ENCODE peak calls at places on chromosomes 11 and 22, in ten cellular contexts. One of them, this sample, is unnamed.

GRCh38 chr11:122293298-122294023 is 177.4 kb upstream of the BLID start:
- DNase-seq in kidney glomerular epithelial cell: peak
- DNase-seq in activated CD4-positive, alpha-beta T cell treated with anti-CD3 and anti-CD28 coated beads for 24 hours: no peak
- DNase-seq in NCI-H2029: no peak
- DNase-seq in GF-D8: peak
- DNase-seq in activated naive CD4-positive, alpha-beta T cell: no peak
- DNase-seq in cardiac fibroblast: peak
- DNase-seq in heart left ventricle: no peak
- DNase-seq in iris pigment epithelial cell: peak
- DNase-seq in H54: no peak
- DNase-seq in this sample: no peak

GRCh38 chr22:25409240-25409639 is 155.2 kb upstream of the GRK3 start:
- DNase-seq in activated naive CD4-positive, alpha-beta T cell: no peak
- DNase-seq in activated CD4-positive, alpha-beta T cell treated with anti-CD3 and anti-CD28 coated beads for 24 hours: no peak
- DNase-seq in heart left ventricle: peak
- DNase-seq in GF-D8: no peak
- DNase-seq in H54: no peak
- DNase-seq in NCI-H2029: no peak
- DNase-seq in iris pigment epithelial cell: no peak
- DNase-seq in kidney glomerular epithelial cell: no peak
- DNase-seq in cardiac fibroblast: no peak
- DNase-seq in this sample: no peak

GRCh38 chr11:65298655-65299179 is 15.9 kb upstream of the CDC42EP2 start:
- DNase-seq in activated naive CD4-positive, alpha-beta T cell: no peak
- DNase-seq in kidney glomerular epithelial cell: no peak
- DNase-seq in cardiac fibroblast: peak
- DNase-seq in H54: no peak
- DNase-seq in heart left ventricle: peak
- DNase-seq in GF-D8: no peak
- DNase-seq in NCI-H2029: no peak
- DNase-seq in activated CD4-positive, alpha-beta T cell treated with anti-CD3 and anti-CD28 coated beads for 24 hours: no peak
- DNase-seq in iris pigment epithelial cell: no peak
- DNase-seq in this sample: no peak

GRCh38 chr11:78290293-78291176 is 101.8 kb downstream of the USP35 start:
- DNase-seq in NCI-H2029: no peak
- DNase-seq in heart left ventricle: no peak
- DNase-seq in GF-D8: peak
- DNase-seq in activated naive CD4-positive, alpha-beta T cell: no peak
- DNase-seq in kidney glomerular epithelial cell: no peak
- DNase-seq in cardiac fibroblast: peak
- DNase-seq in H54: no peak
- DNase-seq in iris pigment epithelial cell: peak
- DNase-seq in activated CD4-positive, alpha-beta T cell treated with anti-CD3 and anti-CD28 coated beads for 24 hours: no peak
- DNase-seq in this sample: no peak

GRCh38 chr22:43823353-43823908 is 11.3 kb upstream of the EFCAB6 start:
- DNase-seq in heart left ventricle: no peak
- DNase-seq in cardiac fibroblast: no peak
- DNase-seq in activated naive CD4-positive, alpha-beta T cell: no peak
- DNase-seq in iris pigment epithelial cell: no peak
- DNase-seq in GF-D8: no peak
- DNase-seq in H54: no peak
- DNase-seq in activated CD4-positive, alpha-beta T cell treated with anti-CD3 and anti-CD28 coated beads for 24 hours: no peak
- DNase-seq in kidney glomerular epithelial cell: peak
- DNase-seq in NCI-H2029: peak
- DNase-seq in this sample: no peak

GRCh38 chr22:47047321-47048122 is 285.1 kb downstream of the TBC1D22A start:
- DNase-seq in activated CD4-positive, alpha-beta T cell treated with anti-CD3 and anti-CD28 coated beads for 24 hours: no peak
- DNase-seq in heart left ventricle: peak
- DNase-seq in NCI-H2029: no peak
- DNase-seq in iris pigment epithelial cell: no peak
- DNase-seq in activated naive CD4-positive, alpha-beta T cell: no peak
- DNase-seq in GF-D8: no peak
- DNase-seq in cardiac fibroblast: no peak
- DNase-seq in H54: no peak
- DNase-seq in kidney glomerular epithelial cell: no peak
- DNase-seq in this sample: no peak

GRCh38 chr11:111983187-111983986 is 41.8 kb upstream of the DLAT start:
- DNase-seq in GF-D8: no peak
- DNase-seq in NCI-H2029: peak
- DNase-seq in activated CD4-positive, alpha-beta T cell treated with anti-CD3 and anti-CD28 coated beads for 24 hours: no peak
- DNase-seq in H54: no peak
- DNase-seq in kidney glomerular epithelial cell: peak
- DNase-seq in heart left ventricle: no peak
- DNase-seq in iris pigment epithelial cell: no peak
- DNase-seq in activated naive CD4-positive, alpha-beta T cell: no peak
- DNase-seq in cardiac fibroblast: peak
- DNase-seq in this sample: no peak

GRCh38 chr11:27242591-27242990 is 120.4 kb downstream of the CCDC34 start:
- DNase-seq in GF-D8: no peak
- DNase-seq in iris pigment epithelial cell: peak
- DNase-seq in H54: no peak
- DNase-seq in heart left ventricle: no peak
- DNase-seq in NCI-H2029: no peak
- DNase-seq in kidney glomerular epithelial cell: peak
- DNase-seq in cardiac fibroblast: peak
- DNase-seq in activated CD4-positive, alpha-beta T cell treated with anti-CD3 and anti-CD28 coated beads for 24 hours: no peak
- DNase-seq in activated naive CD4-positive, alpha-beta T cell: no peak
- DNase-seq in this sample: no peak

GRCh38 chr11:65650547-65651338 is 12.0 kb downstream of the RELA start:
- DNase-seq in iris pigment epithelial cell: no peak
- DNase-seq in activated CD4-positive, alpha-beta T cell treated with anti-CD3 and anti-CD28 coated beads for 24 hours: no peak
- DNase-seq in kidney glomerular epithelial cell: no peak
- DNase-seq in H54: no peak
- DNase-seq in cardiac fibroblast: no peak
- DNase-seq in activated naive CD4-positive, alpha-beta T cell: no peak
- DNase-seq in GF-D8: no peak
- DNase-seq in heart left ventricle: peak
- DNase-seq in NCI-H2029: no peak
- DNase-seq in this sample: no peak

GRCh38 chr11:132134322-132134721 is 763.9 kb downstream of the NTM start:
- DNase-seq in heart left ventricle: no peak
- DNase-seq in NCI-H2029: no peak
- DNase-seq in activated CD4-positive, alpha-beta T cell treated with anti-CD3 and anti-CD28 coated beads for 24 hours: no peak
- DNase-seq in H54: no peak
- DNase-seq in GF-D8: no peak
- DNase-seq in iris pigment epithelial cell: no peak
- DNase-seq in kidney glomerular epithelial cell: no peak
- DNase-seq in activated naive CD4-positive, alpha-beta T cell: no peak
- DNase-seq in cardiac fibroblast: no peak
- DNase-seq in this sample: no peak

GRCh38 chr11:92492372-92492771 is 267.8 kb downstream of the FAT3 start:
- DNase-seq in activated naive CD4-positive, alpha-beta T cell: no peak
- DNase-seq in activated CD4-positive, alpha-beta T cell treated with anti-CD3 and anti-CD28 coated beads for 24 hours: no peak
- DNase-seq in cardiac fibroblast: no peak
- DNase-seq in kidney glomerular epithelial cell: no peak
- DNase-seq in H54: no peak
- DNase-seq in heart left ventricle: no peak
- DNase-seq in iris pigment epithelial cell: no peak
- DNase-seq in NCI-H2029: no peak
- DNase-seq in GF-D8: no peak
- DNase-seq in this sample: no peak

GRCh38 chr11:116376547-116376946 is 396.2 kb downstream of the BUD13 start:
- DNase-seq in NCI-H2029: peak
- DNase-seq in heart left ventricle: no peak
- DNase-seq in cardiac fibroblast: no peak
- DNase-seq in GF-D8: no peak
- DNase-seq in activated CD4-positive, alpha-beta T cell treated with anti-CD3 and anti-CD28 coated beads for 24 hours: no peak
- DNase-seq in kidney glomerular epithelial cell: no peak
- DNase-seq in activated naive CD4-positive, alpha-beta T cell: no peak
- DNase-seq in iris pigment epithelial cell: no peak
- DNase-seq in H54: no peak
- DNase-seq in this sample: peak

GRCh38 chr11:76609736-76610370 is 60.7 kb downstream of the LRRC32 start:
- DNase-seq in activated CD4-positive, alpha-beta T cell treated with anti-CD3 and anti-CD28 coated beads for 24 hours: no peak
- DNase-seq in H54: no peak
- DNase-seq in NCI-H2029: no peak
- DNase-seq in GF-D8: no peak
- DNase-seq in activated naive CD4-positive, alpha-beta T cell: no peak
- DNase-seq in heart left ventricle: no peak
- DNase-seq in cardiac fibroblast: peak
- DNase-seq in kidney glomerular epithelial cell: no peak
- DNase-seq in iris pigment epithelial cell: no peak
- DNase-seq in this sample: no peak

GRCh38 chr11:111063711-111064110 is 181.8 kb upstream of the POU2AF2 start:
- DNase-seq in activated naive CD4-positive, alpha-beta T cell: no peak
- DNase-seq in cardiac fibroblast: peak
- DNase-seq in NCI-H2029: no peak
- DNase-seq in activated CD4-positive, alpha-beta T cell treated with anti-CD3 and anti-CD28 coated beads for 24 hours: no peak
- DNase-seq in iris pigment epithelial cell: peak
- DNase-seq in GF-D8: no peak
- DNase-seq in H54: no peak
- DNase-seq in kidney glomerular epithelial cell: peak
- DNase-seq in heart left ventricle: no peak
- DNase-seq in this sample: no peak

GRCh38 chr11:130168105-130168504 is 8.5 kb downstream of the ST14 start:
- DNase-seq in heart left ventricle: no peak
- DNase-seq in cardiac fibroblast: no peak
- DNase-seq in activated naive CD4-positive, alpha-beta T cell: no peak
- DNase-seq in H54: no peak
- DNase-seq in activated CD4-positive, alpha-beta T cell treated with anti-CD3 and anti-CD28 coated beads for 24 hours: no peak
- DNase-seq in iris pigment epithelial cell: peak
- DNase-seq in GF-D8: no peak
- DNase-seq in NCI-H2029: no peak
- DNase-seq in kidney glomerular epithelial cell: no peak
- DNase-seq in this sample: no peak

GRCh38 chr11:94024547-94024946 is 3.4 kb downstream of the HEPHL1 start:
- DNase-seq in GF-D8: no peak
- DNase-seq in kidney glomerular epithelial cell: no peak
- DNase-seq in cardiac fibroblast: no peak
- DNase-seq in activated CD4-positive, alpha-beta T cell treated with anti-CD3 and anti-CD28 coated beads for 24 hours: no peak
- DNase-seq in NCI-H2029: no peak
- DNase-seq in H54: no peak
- DNase-seq in iris pigment epithelial cell: no peak
- DNase-seq in activated naive CD4-positive, alpha-beta T cell: no peak
- DNase-seq in heart left ventricle: no peak
- DNase-seq in this sample: no peak

GRCh38 chr11:28114116-28114515 is 5.9 kb downstream of the METTL15 start:
- DNase-seq in cardiac fibroblast: no peak
- DNase-seq in NCI-H2029: no peak
- DNase-seq in activated naive CD4-positive, alpha-beta T cell: no peak
- DNase-seq in H54: no peak
- DNase-seq in GF-D8: no peak
- DNase-seq in heart left ventricle: no peak
- DNase-seq in activated CD4-positive, alpha-beta T cell treated with anti-CD3 and anti-CD28 coated beads for 24 hours: no peak
- DNase-seq in kidney glomerular epithelial cell: no peak
- DNase-seq in iris pigment epithelial cell: no peak
- DNase-seq in this sample: no peak

GRCh38 chr22:49933236-49933921 is 14.9 kb downstream of the CRELD2 start:
- DNase-seq in heart left ventricle: peak
- DNase-seq in H54: no peak
- DNase-seq in GF-D8: no peak
- DNase-seq in cardiac fibroblast: no peak
- DNase-seq in NCI-H2029: no peak
- DNase-seq in activated naive CD4-positive, alpha-beta T cell: no peak
- DNase-seq in kidney glomerular epithelial cell: no peak
- DNase-seq in iris pigment epithelial cell: no peak
- DNase-seq in activated CD4-positive, alpha-beta T cell treated with anti-CD3 and anti-CD28 coated beads for 24 hours: no peak
- DNase-seq in this sample: no peak

GRCh38 chr11:96863520-96863919 is 473.7 kb downstream of the JRKL start:
- DNase-seq in activated CD4-positive, alpha-beta T cell treated with anti-CD3 and anti-CD28 coated beads for 24 hours: no peak
- DNase-seq in kidney glomerular epithelial cell: no peak
- DNase-seq in cardiac fibroblast: peak
- DNase-seq in H54: no peak
- DNase-seq in iris pigment epithelial cell: no peak
- DNase-seq in heart left ventricle: peak
- DNase-seq in GF-D8: no peak
- DNase-seq in NCI-H2029: peak
- DNase-seq in activated naive CD4-positive, alpha-beta T cell: no peak
- DNase-seq in this sample: no peak

GRCh38 chr11:123168955-123169484 is 26.0 kb downstream of the CLMP start:
- DNase-seq in cardiac fibroblast: no peak
- DNase-seq in H54: no peak
- DNase-seq in activated CD4-positive, alpha-beta T cell treated with anti-CD3 and anti-CD28 coated beads for 24 hours: no peak
- DNase-seq in heart left ventricle: no peak
- DNase-seq in NCI-H2029: no peak
- DNase-seq in GF-D8: no peak
- DNase-seq in iris pigment epithelial cell: no peak
- DNase-seq in activated naive CD4-positive, alpha-beta T cell: no peak
- DNase-seq in kidney glomerular epithelial cell: no peak
- DNase-seq in this sample: no peak

GRCh38 chr11:37525336-37525735 is 927.3 kb upstream of the RAG2 start:
- DNase-seq in activated CD4-positive, alpha-beta T cell treated with anti-CD3 and anti-CD28 coated beads for 24 hours: no peak
- DNase-seq in iris pigment epithelial cell: no peak
- DNase-seq in kidney glomerular epithelial cell: no peak
- DNase-seq in cardiac fibroblast: peak
- DNase-seq in activated naive CD4-positive, alpha-beta T cell: no peak
- DNase-seq in NCI-H2029: no peak
- DNase-seq in GF-D8: no peak
- DNase-seq in heart left ventricle: no peak
- DNase-seq in H54: no peak
- DNase-seq in this sample: no peak

GRCh38 chr22:45976351-45977002 is 485 bp downstream of the WNT7B start:
- DNase-seq in activated naive CD4-positive, alpha-beta T cell: no peak
- DNase-seq in NCI-H2029: no peak
- DNase-seq in activated CD4-positive, alpha-beta T cell treated with anti-CD3 and anti-CD28 coated beads for 24 hours: no peak
- DNase-seq in GF-D8: no peak
- DNase-seq in cardiac fibroblast: no peak
- DNase-seq in H54: no peak
- DNase-seq in iris pigment epithelial cell: no peak
- DNase-seq in kidney glomerular epithelial cell: no peak
- DNase-seq in heart left ventricle: no peak
- DNase-seq in this sample: no peak

GRCh38 chr11:35218956-35219355 is 80.0 kb downstream of the CD44 start:
- DNase-seq in cardiac fibroblast: peak
- DNase-seq in activated naive CD4-positive, alpha-beta T cell: no peak
- DNase-seq in activated CD4-positive, alpha-beta T cell treated with anti-CD3 and anti-CD28 coated beads for 24 hours: no peak
- DNase-seq in iris pigment epithelial cell: peak
- DNase-seq in GF-D8: no peak
- DNase-seq in H54: no peak
- DNase-seq in NCI-H2029: no peak
- DNase-seq in kidney glomerular epithelial cell: no peak
- DNase-seq in heart left ventricle: no peak
- DNase-seq in this sample: no peak

GRCh38 chr11:1966531-1966930 is 19.4 kb downstream of the MRPL23 start:
- DNase-seq in iris pigment epithelial cell: no peak
- DNase-seq in heart left ventricle: no peak
- DNase-seq in activated naive CD4-positive, alpha-beta T cell: no peak
- DNase-seq in GF-D8: no peak
- DNase-seq in kidney glomerular epithelial cell: no peak
- DNase-seq in NCI-H2029: no peak
- DNase-seq in cardiac fibroblast: no peak
- DNase-seq in H54: no peak
- DNase-seq in activated CD4-positive, alpha-beta T cell treated with anti-CD3 and anti-CD28 coated beads for 24 hours: no peak
- DNase-seq in this sample: no peak

GRCh38 chr11:12242071-12242672 is 131.8 kb downstream of the MICAL2 start:
- DNase-seq in activated CD4-positive, alpha-beta T cell treated with anti-CD3 and anti-CD28 coated beads for 24 hours: no peak
- DNase-seq in heart left ventricle: no peak
- DNase-seq in cardiac fibroblast: no peak
- DNase-seq in GF-D8: no peak
- DNase-seq in kidney glomerular epithelial cell: no peak
- DNase-seq in iris pigment epithelial cell: no peak
- DNase-seq in H54: no peak
- DNase-seq in activated naive CD4-positive, alpha-beta T cell: no peak
- DNase-seq in NCI-H2029: no peak
- DNase-seq in this sample: no peak

This sample was measured in NCI-H2227 treated with DMSO at 0.1 percent for 48 hours.